ENCODE peak calls at places on chromosomes 16 and 17, in seven cellular contexts. N is GM23338, B is neural progenitor cell, S is PC-3, U is GM23248, M is HCT116, J is MM.1S. T is an unnamed sample.

GRCh38 chr16:81996664-81997529 is 14.4 kb downstream of the SDR42E1 start:
- DNase-seq in N (peak), B (peak), S (peak), U (peak), M (peak), J (no peak), T (peak)

GRCh38 chr17:62689441-62690167 is 62.1 kb downstream of the MRC2 start:
- DNase-seq in N (no peak), B (no peak), S (no peak), U (no peak), M (no peak), J (no peak), T (no peak)

GRCh38 chr17:21377821-21378396 is 1.8 kb downstream of the KCNJ12 start:
- DNase-seq in N (peak), B (peak), S (no peak), U (no peak), M (no peak), J (no peak), T (no peak)

GRCh38 chr17:46896991-46897390 is 26.0 kb upstream of the GOSR2 start:
- DNase-seq in N (no peak), B (no peak), S (no peak), U (no peak), M (no peak), J (no peak), T (no peak)

GRCh38 chr17:61402978-61403845 is 3.6 kb downstream of the TBX2 start:
- DNase-seq in N (peak), B (peak), S (no peak), U (no peak), M (no peak), J (no peak), T (no peak)

GRCh38 chr16:12574721-12575120 is 229.0 kb downstream of the CPPED1 start:
- DNase-seq in N (no peak), B (no peak), S (no peak), U (no peak), M (no peak), J (no peak), T (no peak)

GRCh38 chr17:35520043-35520442 is 17.4 kb downstream of the SLFN12L start:
- DNase-seq in N (no peak), B (no peak), S (no peak), U (no peak), M (no peak), J (no peak), T (peak)

GRCh38 chr17:9009096-9009495 is 12.2 kb upstream of the NTN1 start:
- DNase-seq in N (no peak), B (no peak), S (no peak), U (no peak), M (no peak), J (no peak), T (no peak)

GRCh38 chr17:31388770-31389672 is 2.5 kb upstream of the RAB11FIP4 start:
- DNase-seq in N (peak), B (peak), S (peak), U (peak), M (no peak), J (peak), T (peak)

GRCh38 chr16:71900336-71900735 is 5.0 kb downstream of the IST1 start:
- DNase-seq in N (peak), B (no peak), S (no peak), U (peak), M (no peak), J (no peak), T (no peak)

GRCh38 chr17:17305282-17305801 is 2.2 kb downstream of the NT5M start:
- DNase-seq in N (no peak), B (no peak), S (no peak), U (no peak), M (no peak), J (peak), T (no peak)

DNA sequence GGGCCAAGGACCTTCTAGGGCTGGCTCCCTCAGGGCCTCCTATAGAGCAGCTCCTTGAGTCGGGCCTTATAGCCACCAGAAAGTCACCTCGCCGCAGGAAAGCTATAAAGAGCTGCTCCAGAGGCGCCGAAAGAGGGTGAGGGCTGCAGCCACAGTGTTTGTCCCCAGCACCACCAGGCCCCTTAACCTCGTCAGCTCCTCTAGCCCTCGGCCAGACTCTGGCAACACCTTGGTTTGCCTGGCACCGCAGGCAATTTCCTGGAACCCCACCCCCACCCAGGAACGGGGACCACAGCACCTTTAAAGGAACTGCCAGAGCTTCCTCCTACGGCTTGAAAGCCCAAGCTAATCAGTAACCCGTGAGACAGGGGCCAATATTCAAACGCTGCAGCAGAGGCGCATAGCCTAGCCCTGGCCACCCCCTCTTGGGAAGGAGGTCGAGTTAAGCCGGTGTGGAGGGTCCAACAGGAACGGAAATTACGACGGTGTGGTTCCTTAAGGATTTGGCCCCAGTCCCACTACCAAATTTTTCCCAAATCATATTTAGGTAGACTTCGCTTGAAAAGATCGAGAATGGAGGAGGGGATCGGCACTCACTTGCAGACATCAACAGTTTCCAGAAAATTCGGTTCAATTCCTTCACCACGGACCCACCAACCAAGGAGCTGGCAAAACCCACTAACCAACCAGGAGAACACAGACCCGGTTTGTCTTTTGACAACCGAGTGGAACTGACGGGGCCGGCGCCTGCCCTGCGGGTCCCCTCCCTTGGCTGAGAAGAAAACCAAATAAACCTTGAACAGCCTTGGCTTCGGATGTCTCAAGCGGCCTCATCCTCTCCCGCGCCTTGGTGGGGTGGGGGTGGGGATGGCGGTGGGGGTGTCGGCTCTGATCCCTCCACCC is 3.0 kb downstream of the HOXB6 start:
- DNase-seq in N (no peak), B (no peak), S (no peak), U (no peak), M (no peak), J (no peak), T (peak)
- TF ChIP-seq EZH2 in N (peak), B (peak), S (no peak), U (no peak), M (no peak), J (peak), T (peak)

DNA sequence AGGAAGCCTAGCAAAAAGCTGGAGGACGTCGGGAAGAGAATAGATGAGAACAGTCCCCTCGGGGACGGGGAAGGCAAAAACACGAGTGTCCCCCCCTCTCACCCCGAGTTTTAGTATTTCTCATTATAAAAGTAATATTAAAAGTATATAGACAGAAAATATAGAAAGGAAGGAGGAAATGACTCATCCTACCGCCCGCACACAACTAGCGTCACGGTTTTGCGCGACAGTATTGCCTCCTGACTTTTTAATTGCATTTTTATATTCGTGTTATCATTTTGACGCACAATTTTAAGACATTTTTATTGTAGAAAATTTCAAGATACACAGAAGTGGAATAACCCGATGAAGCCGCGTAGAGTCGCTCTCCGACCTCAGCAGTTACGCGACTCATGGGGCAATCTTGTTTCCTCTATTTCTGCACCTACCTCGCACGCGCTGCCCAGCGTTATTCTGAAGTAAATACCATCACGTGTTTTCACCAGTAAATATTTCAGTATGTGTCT is 652 bp upstream of the SLC25A19 start:
- DNase-seq in N (peak), B (no peak), S (peak), U (peak), M (no peak), J (peak), T (peak)
- TF ChIP-seq EZH2phosphoT487 in N (no peak), B (peak), S (no peak), U (no peak), M (no peak), J (no peak), T (no peak)

GRCh38 chr17:76139801-76140660 is 1.0 kb downstream of the FOXJ1 start:
- DNase-seq in N (peak), B (peak), S (no peak), U (peak), M (no peak), J (no peak), T (peak)

GRCh38 chr17:76142044-76143041 is 1.3 kb upstream of the FOXJ1 start:
- DNase-seq in N (peak), B (peak), S (no peak), U (no peak), M (no peak), J (no peak), T (no peak)

GRCh38 chr17:76139261-76139752 is 1.7 kb downstream of the FOXJ1 start:
- DNase-seq in N (peak), B (peak), S (no peak), U (no peak), M (no peak), J (no peak), T (no peak)

GRCh38 chr17:76141212-76142043 is at the start of gene FOXJ1:
- DNase-seq in N (peak), B (peak), S (peak), U (peak), M (peak), J (peak), T (peak)

GRCh38 chr17:76140661-76141211 is 309 bp downstream of the FOXJ1 start:
- DNase-seq in N (peak), B (no peak), S (no peak), U (no peak), M (no peak), J (no peak), T (no peak)
- TF ChIP-seq EZH2 in N (no peak), B (peak), S (no peak), U (peak), M (no peak), J (no peak), T (peak)

GRCh38 chr17:33021731-33022408 is 30.2 kb downstream of the SPACA3 start:
- DNase-seq in N (peak), B (peak), S (no peak), U (no peak), M (no peak), J (no peak), T (no peak)
- TF ChIP-seq EZH2phosphoT487 in N (no peak), B (no peak), S (no peak), U (no peak), M (no peak), J (no peak), T (no peak)

GRCh38 chr16:88640520-88641247 is 2.3 kb downstream of the IL17C start:
- DNase-seq in N (no peak), B (no peak), S (no peak), U (no peak), M (no peak), J (no peak), T (no peak)

GRCh38 chr16:88640039-88640495 is 1.7 kb downstream of the IL17C start:
- DNase-seq in N (no peak), B (no peak), S (no peak), U (no peak), M (no peak), J (no peak), T (no peak)

GRCh38 chr16:88637797-88638196 is 575 bp upstream of the IL17C start:
- DNase-seq in N (no peak), B (no peak), S (no peak), U (no peak), M (no peak), J (no peak), T (no peak)

GRCh38 chr16:88638323-88639230 is at the start of gene IL17C:
- DNase-seq in N (peak), B (no peak), S (peak), U (no peak), M (no peak), J (peak), T (no peak)

GRCh38 chr16:88639231-88640038 is 1.1 kb downstream of the IL17C start:
- DNase-seq in N (peak), B (peak), S (no peak), U (peak), M (no peak), J (no peak), T (peak)
- TF ChIP-seq EZH2 in N (no peak), B (no peak), S (no peak), U (no peak), M (no peak), J (no peak), T (no peak)

DNA sequence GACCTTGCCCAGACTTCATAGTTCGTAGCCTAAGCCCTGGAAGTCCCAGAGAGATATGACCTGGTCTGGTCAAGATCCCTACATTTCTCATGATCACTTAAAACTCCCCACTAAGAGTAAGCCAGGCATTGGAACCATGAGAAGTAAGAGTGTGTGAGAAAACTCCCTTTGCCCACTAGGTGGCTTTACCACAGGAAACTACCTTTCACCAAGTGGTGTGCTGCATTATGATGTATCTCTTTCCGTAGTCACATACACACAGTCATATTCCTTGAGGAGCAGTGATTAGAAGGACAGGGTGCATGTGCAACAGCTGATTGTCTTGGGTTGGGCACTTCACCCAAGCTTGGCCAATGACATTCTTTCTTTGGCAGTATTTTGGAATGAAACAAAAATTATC is 639.3 kb downstream of the KCNJ2 start:
- DNase-seq in N (peak), B (peak), S (peak), U (no peak), M (peak), J (no peak), T (peak)
- TF ChIP-seq EZH2phosphoT487 in N (no peak), B (no peak), S (no peak), U (no peak), M (no peak), J (no peak), T (no peak)

DNA sequence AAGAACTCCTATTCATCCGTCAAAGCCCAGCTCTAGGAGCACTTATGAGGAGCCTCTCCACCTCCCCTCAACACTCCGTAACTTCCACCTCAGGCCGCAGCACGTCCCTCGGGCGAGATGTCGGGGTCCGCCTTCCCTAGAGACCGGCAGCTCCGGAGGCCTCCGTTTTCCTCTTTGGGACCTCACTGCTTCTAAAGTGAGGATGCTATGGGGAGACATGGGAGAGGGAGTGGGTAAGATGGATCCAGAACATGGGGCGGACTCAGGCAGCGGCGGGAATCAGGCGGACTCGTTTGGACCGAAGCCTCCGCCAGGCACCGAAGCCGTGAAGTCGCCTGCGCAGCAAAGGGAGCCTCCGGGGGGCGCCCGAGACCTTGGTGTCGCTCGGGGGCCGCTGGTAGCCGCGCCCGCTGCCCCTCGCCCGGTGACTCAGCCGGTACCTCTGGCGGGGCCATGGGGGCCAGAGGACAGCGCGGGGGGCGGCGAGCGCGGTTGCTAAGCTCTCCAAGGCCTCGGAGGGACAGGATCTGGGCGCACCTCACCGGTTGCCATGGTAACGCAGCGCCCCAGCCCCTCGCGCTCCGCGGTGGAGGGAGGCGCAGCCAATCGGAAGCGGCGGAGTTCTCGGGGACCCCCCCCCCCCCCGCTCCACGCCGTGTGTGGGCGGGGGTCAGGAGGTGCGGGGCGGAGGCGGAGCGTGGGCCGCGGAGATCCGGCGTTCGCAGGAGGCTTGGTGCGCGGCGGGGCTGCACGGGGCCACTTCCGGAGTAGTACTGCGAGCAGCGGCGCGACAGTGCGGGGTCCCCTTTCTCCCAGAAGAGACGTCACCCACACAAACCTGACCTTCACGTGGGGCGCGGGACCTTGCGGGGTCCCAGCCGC is 1.3 kb upstream of the HIC1 start:
- DNase-seq in N (peak), B (peak), S (peak), U (peak), M (no peak), J (peak), T (peak)
- TF ChIP-seq EZH2 in N (peak), B (peak), S (no peak), U (no peak), M (no peak), J (no peak), T (no peak)

DNA sequence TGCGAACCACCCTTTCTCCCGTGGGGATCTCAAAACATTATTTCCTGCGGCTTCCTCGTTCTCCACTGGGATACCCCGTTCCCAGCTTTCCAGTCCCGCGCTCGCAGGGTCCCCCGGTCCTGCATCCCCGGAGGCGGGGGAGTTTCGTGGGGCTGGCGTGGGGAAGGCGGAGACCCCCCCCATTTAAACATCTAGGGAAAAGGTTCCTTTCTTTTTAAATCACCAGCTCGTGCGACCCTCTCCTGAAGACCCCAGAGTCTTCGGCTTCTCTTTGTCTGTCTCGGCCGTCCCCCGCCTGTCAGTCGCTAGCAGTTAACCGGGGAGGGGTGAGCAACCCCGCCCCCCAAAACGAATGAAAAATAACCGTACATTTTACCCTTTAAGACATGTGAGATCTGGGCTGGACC is 486 bp upstream of the IGF2BP1 start:
- DNase-seq in N (no peak), B (no peak), S (no peak), U (no peak), M (no peak), J (no peak), T (peak)
- TF ChIP-seq EZH2phosphoT487 in N (no peak), B (no peak), S (no peak), U (no peak), M (no peak), J (peak), T (no peak)

DNA sequence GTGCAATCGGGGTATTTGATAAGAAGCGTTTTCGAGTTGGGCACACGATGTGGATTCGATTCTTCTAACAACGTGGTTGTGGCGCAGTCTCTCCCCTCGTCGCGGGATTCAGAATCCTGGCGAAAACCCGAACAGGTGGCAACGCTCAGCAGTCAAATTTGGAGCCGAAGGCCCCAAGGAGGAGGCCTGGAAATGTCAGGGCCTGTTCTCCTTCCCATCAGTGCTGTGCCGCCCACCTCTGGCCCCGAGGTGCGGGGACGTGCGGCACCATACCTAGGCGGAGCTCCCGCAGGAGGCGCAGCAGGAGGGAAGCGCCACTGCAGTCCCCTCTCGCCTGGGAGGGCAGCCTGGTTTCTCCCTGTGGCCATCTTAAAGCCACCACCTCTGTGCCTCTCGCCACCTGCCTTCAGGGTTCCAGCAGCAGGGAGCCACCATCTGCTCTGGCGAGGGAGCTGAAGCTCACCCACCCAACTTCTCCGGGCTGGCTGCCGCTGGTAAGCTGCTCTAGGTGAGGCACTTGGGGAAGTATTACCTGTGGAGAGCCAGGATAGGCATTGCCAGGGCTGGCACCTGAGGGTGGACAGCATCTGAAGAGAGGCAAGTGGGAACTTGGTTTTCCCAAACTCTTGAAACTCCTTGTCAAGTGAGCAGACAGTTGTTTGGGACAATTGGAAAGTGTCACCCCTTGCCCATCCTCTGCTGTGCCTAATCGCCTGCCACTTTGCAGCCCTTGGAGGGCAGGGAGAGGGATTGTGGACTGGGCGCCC is 2.6 kb upstream of the AATF start:
- DNase-seq in N (peak), B (peak), S (no peak), U (no peak), M (no peak), J (no peak), T (no peak)
- TF ChIP-seq EZH2 in N (peak), B (peak), S (no peak), U (no peak), M (no peak), J (no peak), T (peak)